ENCODE peak calls at places on chromosomes 5 and 9, in nine cellular contexts. One of them, this sample, is unnamed.

GRCh38 chr5:116084231-116084630 is 594 bp upstream of the COMMD10 start:
- DNase-seq in upper lobe of right lung: no peak
- DNase-seq in esophagus muscularis mucosa: no peak
- DNase-seq in foreskin fibroblast: peak; percentile 65
- DNase-seq in HFF-Myc: no peak
- DNase-seq in GM10248: peak; percentile 42
- DNase-seq in bronchial epithelial cell: peak; percentile 40
- DNase-seq in WTC11: no peak
- DNase-seq in fibroblast of mammary gland: peak; percentile 35
- DNase-seq in this sample: no peak

GRCh38 chr9:94081864-94082468 is 2.3 kb upstream of the PTPDC1 start:
- DNase-seq in GM10248: no peak
- DNase-seq in HFF-Myc: no peak
- DNase-seq in esophagus muscularis mucosa: peak; percentile 47
- DNase-seq in foreskin fibroblast: no peak
- DNase-seq in upper lobe of right lung: no peak
- DNase-seq in WTC11: no peak
- DNase-seq in bronchial epithelial cell: no peak
- DNase-seq in fibroblast of mammary gland: no peak
- DNase-seq in this sample: no peak

GRCh38 chr5:95723632-95724369 is 7.3 kb upstream of the RHOBTB3 start:
- DNase-seq in esophagus muscularis mucosa: no peak
- DNase-seq in WTC11: no peak
- DNase-seq in fibroblast of mammary gland: no peak
- DNase-seq in GM10248: no peak
- DNase-seq in bronchial epithelial cell: no peak
- DNase-seq in foreskin fibroblast: no peak
- DNase-seq in upper lobe of right lung: no peak
- DNase-seq in HFF-Myc: no peak
- DNase-seq in this sample: no peak

GRCh38 chr5:59317023-59317771 is 576.3 kb downstream of the PDE4D start:
- DNase-seq in bronchial epithelial cell: peak; percentile 54
- DNase-seq in WTC11: no peak
- DNase-seq in upper lobe of right lung: no peak
- DNase-seq in esophagus muscularis mucosa: no peak
- DNase-seq in fibroblast of mammary gland: peak; percentile 24
- DNase-seq in foreskin fibroblast: peak; percentile 81
- DNase-seq in GM10248: no peak
- DNase-seq in HFF-Myc: peak; percentile 69
- DNase-seq in this sample: no peak

GRCh38 chr5:159120446-159120845 is 20.7 kb upstream of the EBF1 start:
- DNase-seq in bronchial epithelial cell: no peak
- DNase-seq in HFF-Myc: no peak
- DNase-seq in GM10248: no peak
- DNase-seq in WTC11: no peak
- DNase-seq in upper lobe of right lung: no peak
- DNase-seq in fibroblast of mammary gland: no peak
- DNase-seq in esophagus muscularis mucosa: no peak
- DNase-seq in foreskin fibroblast: peak; percentile 30
- DNase-seq in this sample: no peak

GRCh38 chr9:124663046-124663961 is 107.8 kb downstream of the NR6A1 start:
- DNase-seq in esophagus muscularis mucosa: no peak
- DNase-seq in upper lobe of right lung: no peak
- DNase-seq in HFF-Myc: no peak
- DNase-seq in fibroblast of mammary gland: no peak
- DNase-seq in foreskin fibroblast: no peak
- DNase-seq in WTC11: no peak
- DNase-seq in bronchial epithelial cell: no peak
- DNase-seq in GM10248: no peak
- DNase-seq in this sample: no peak

GRCh38 chr9:108551030-108551964 is 304.5 kb downstream of the ACTL7B start:
- DNase-seq in WTC11: no peak
- DNase-seq in bronchial epithelial cell: peak; percentile 100
- DNase-seq in esophagus muscularis mucosa: peak; percentile 80
- DNase-seq in upper lobe of right lung: no peak
- DNase-seq in GM10248: no peak
- DNase-seq in HFF-Myc: peak; percentile 72
- DNase-seq in foreskin fibroblast: peak; percentile 95
- DNase-seq in fibroblast of mammary gland: peak; percentile 95
- DNase-seq in this sample: peak; percentile 82

GRCh38 chr5:154970759-154971158 is 29.9 kb downstream of the MRPL22 start:
- DNase-seq in GM10248: no peak
- DNase-seq in HFF-Myc: no peak
- DNase-seq in WTC11: no peak
- DNase-seq in upper lobe of right lung: no peak
- DNase-seq in esophagus muscularis mucosa: no peak
- DNase-seq in bronchial epithelial cell: peak; percentile 40
- DNase-seq in foreskin fibroblast: peak; percentile 39
- DNase-seq in fibroblast of mammary gland: peak; percentile 47
- DNase-seq in this sample: no peak

GRCh38 chr5:73950441-73950873 is 324.5 kb downstream of the ARHGEF28 start:
- DNase-seq in upper lobe of right lung: no peak
- DNase-seq in esophagus muscularis mucosa: peak; percentile 19
- DNase-seq in WTC11: no peak
- DNase-seq in fibroblast of mammary gland: peak; percentile 50
- DNase-seq in HFF-Myc: no peak
- DNase-seq in GM10248: no peak
- DNase-seq in foreskin fibroblast: peak; percentile 38
- DNase-seq in bronchial epithelial cell: peak; percentile 56
- DNase-seq in this sample: no peak

GRCh38 chr9:23754551-23754950 is 71.5 kb downstream of the ELAVL2 start:
- DNase-seq in HFF-Myc: no peak
- DNase-seq in GM10248: no peak
- DNase-seq in esophagus muscularis mucosa: no peak
- DNase-seq in foreskin fibroblast: no peak
- DNase-seq in upper lobe of right lung: no peak
- DNase-seq in bronchial epithelial cell: peak; percentile 68
- DNase-seq in fibroblast of mammary gland: no peak
- DNase-seq in WTC11: no peak
- DNase-seq in this sample: no peak

GRCh38 chr9:15225564-15226126 is 81.4 kb downstream of the TTC39B start:
- DNase-seq in WTC11: no peak
- DNase-seq in esophagus muscularis mucosa: no peak
- DNase-seq in HFF-Myc: no peak
- DNase-seq in foreskin fibroblast: no peak
- DNase-seq in bronchial epithelial cell: no peak
- DNase-seq in fibroblast of mammary gland: no peak
- DNase-seq in upper lobe of right lung: no peak
- DNase-seq in GM10248: no peak
- DNase-seq in this sample: no peak

GRCh38 chr9:132637351-132637750 is 32.4 kb downstream of the DDX31 start:
- DNase-seq in foreskin fibroblast: no peak
- DNase-seq in WTC11: no peak
- DNase-seq in upper lobe of right lung: no peak
- DNase-seq in esophagus muscularis mucosa: no peak
- DNase-seq in GM10248: no peak
- DNase-seq in HFF-Myc: no peak
- DNase-seq in bronchial epithelial cell: peak; percentile 75
- DNase-seq in fibroblast of mammary gland: no peak
- DNase-seq in this sample: no peak

GRCh38 chr5:637581-638450 is 25.7 kb downstream of the CEP72 start:
- DNase-seq in fibroblast of mammary gland: no peak
- DNase-seq in HFF-Myc: no peak
- DNase-seq in esophagus muscularis mucosa: no peak
- DNase-seq in foreskin fibroblast: no peak
- DNase-seq in bronchial epithelial cell: no peak
- DNase-seq in GM10248: no peak
- DNase-seq in WTC11: no peak
- DNase-seq in upper lobe of right lung: peak; percentile 43
- DNase-seq in this sample: no peak

GRCh38 chr5:38670066-38670465 is 113.6 kb upstream of the LIFR start:
- DNase-seq in upper lobe of right lung: no peak
- DNase-seq in bronchial epithelial cell: no peak
- DNase-seq in fibroblast of mammary gland: no peak
- DNase-seq in WTC11: no peak
- DNase-seq in HFF-Myc: no peak
- DNase-seq in foreskin fibroblast: no peak
- DNase-seq in esophagus muscularis mucosa: no peak
- DNase-seq in GM10248: no peak
- DNase-seq in this sample: no peak

GRCh38 chr5:38675443-38675842 is 119.0 kb upstream of the LIFR start:
- DNase-seq in WTC11: no peak
- DNase-seq in HFF-Myc: no peak
- DNase-seq in fibroblast of mammary gland: no peak
- DNase-seq in bronchial epithelial cell: no peak
- DNase-seq in foreskin fibroblast: no peak
- DNase-seq in esophagus muscularis mucosa: no peak
- DNase-seq in GM10248: no peak
- DNase-seq in upper lobe of right lung: no peak
- DNase-seq in this sample: no peak

GRCh38 chr5:38673671-38674071 is 117.2 kb upstream of the LIFR start:
- DNase-seq in upper lobe of right lung: no peak
- DNase-seq in bronchial epithelial cell: peak; percentile 86
- DNase-seq in HFF-Myc: peak; percentile 20
- DNase-seq in WTC11: peak; percentile 26
- DNase-seq in fibroblast of mammary gland: peak; percentile 48
- DNase-seq in foreskin fibroblast: peak; percentile 35
- DNase-seq in GM10248: no peak
- DNase-seq in esophagus muscularis mucosa: no peak
- DNase-seq in this sample: no peak

GRCh38 chr5:38670878-38671277 is 114.4 kb upstream of the LIFR start:
- DNase-seq in foreskin fibroblast: peak; percentile 54
- DNase-seq in GM10248: no peak
- DNase-seq in fibroblast of mammary gland: peak; percentile 73
- DNase-seq in upper lobe of right lung: no peak
- DNase-seq in WTC11: no peak
- DNase-seq in esophagus muscularis mucosa: no peak
- DNase-seq in HFF-Myc: no peak
- DNase-seq in bronchial epithelial cell: peak; percentile 17
- DNase-seq in this sample: no peak

GRCh38 chr5:38672059-38672791 is 115.8 kb upstream of the LIFR start:
- DNase-seq in GM10248: no peak
- DNase-seq in bronchial epithelial cell: peak; percentile 72
- DNase-seq in WTC11: no peak
- DNase-seq in upper lobe of right lung: no peak
- DNase-seq in HFF-Myc: no peak
- DNase-seq in esophagus muscularis mucosa: no peak
- DNase-seq in foreskin fibroblast: peak; percentile 60
- DNase-seq in fibroblast of mammary gland: peak; percentile 73
- DNase-seq in this sample: no peak
- TF ChIP-seq CTCF in GM10248: no peak
- TF ChIP-seq CTCF in bronchial epithelial cell: no peak
- TF ChIP-seq CTCF in WTC11: no peak
- TF ChIP-seq CTCF in upper lobe of right lung: no peak
- TF ChIP-seq CTCF in HFF-Myc: no peak
- TF ChIP-seq CTCF in esophagus muscularis mucosa: no peak
- TF ChIP-seq CTCF in foreskin fibroblast: no peak
- TF ChIP-seq CTCF in fibroblast of mammary gland: no peak
- TF ChIP-seq CTCF in this sample: no peak

GRCh38 chr9:13588151-13589043 is 308.9 kb upstream of the MPDZ start:
- DNase-seq in fibroblast of mammary gland: peak; percentile 34
- DNase-seq in WTC11: no peak
- DNase-seq in upper lobe of right lung: no peak
- DNase-seq in foreskin fibroblast: peak; percentile 15
- DNase-seq in bronchial epithelial cell: no peak
- DNase-seq in GM10248: no peak
- DNase-seq in HFF-Myc: no peak
- DNase-seq in esophagus muscularis mucosa: no peak
- DNase-seq in this sample: no peak

GRCh38 chr9:13587581-13587980 is 308.1 kb upstream of the MPDZ start:
- DNase-seq in GM10248: no peak
- DNase-seq in WTC11: peak; percentile 17
- DNase-seq in HFF-Myc: no peak
- DNase-seq in upper lobe of right lung: no peak
- DNase-seq in bronchial epithelial cell: no peak
- DNase-seq in foreskin fibroblast: no peak
- DNase-seq in fibroblast of mammary gland: no peak
- DNase-seq in esophagus muscularis mucosa: no peak
- DNase-seq in this sample: no peak

GRCh38 chr9:13586726-13587392 is 307.4 kb upstream of the MPDZ start:
- DNase-seq in GM10248: no peak
- DNase-seq in upper lobe of right lung: no peak
- DNase-seq in HFF-Myc: no peak
- DNase-seq in fibroblast of mammary gland: no peak
- DNase-seq in esophagus muscularis mucosa: no peak
- DNase-seq in foreskin fibroblast: no peak
- DNase-seq in bronchial epithelial cell: no peak
- DNase-seq in WTC11: no peak
- DNase-seq in this sample: no peak

GRCh38 chr9:13589044-13589737 is 309.7 kb upstream of the MPDZ start:
- DNase-seq in HFF-Myc: no peak
- DNase-seq in bronchial epithelial cell: no peak
- DNase-seq in upper lobe of right lung: no peak
- DNase-seq in esophagus muscularis mucosa: no peak
- DNase-seq in GM10248: no peak
- DNase-seq in WTC11: no peak
- DNase-seq in foreskin fibroblast: no peak
- DNase-seq in fibroblast of mammary gland: no peak
- DNase-seq in this sample: no peak
- TF ChIP-seq CTCF in HFF-Myc: no peak
- TF ChIP-seq CTCF in bronchial epithelial cell: no peak
- TF ChIP-seq CTCF in upper lobe of right lung: no peak
- TF ChIP-seq CTCF in esophagus muscularis mucosa: no peak
- TF ChIP-seq CTCF in GM10248: no peak
- TF ChIP-seq CTCF in WTC11: no peak
- TF ChIP-seq CTCF in foreskin fibroblast: no peak
- TF ChIP-seq CTCF in fibroblast of mammary gland: no peak
- TF ChIP-seq CTCF in this sample: no peak

DNA sequence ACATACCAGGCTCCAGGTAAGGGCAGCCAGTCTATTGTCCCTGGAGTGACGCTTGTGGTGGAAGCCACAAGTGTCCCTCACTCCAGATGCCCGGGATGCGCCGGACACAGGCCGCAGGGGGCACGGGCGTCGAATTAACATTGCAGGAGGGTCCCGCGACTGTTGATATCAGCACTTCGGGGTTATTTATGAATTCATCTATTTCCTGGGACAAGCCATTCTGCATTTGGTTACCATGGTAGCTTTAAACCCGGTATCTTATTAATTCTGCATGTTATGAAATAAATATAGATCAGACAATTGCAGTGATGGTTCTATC is 17.4 kb upstream of the TMEM250 start:
- DNase-seq in bronchial epithelial cell: no peak
- DNase-seq in GM10248: no peak
- DNase-seq in upper lobe of right lung: no peak
- DNase-seq in HFF-Myc: no peak
- DNase-seq in fibroblast of mammary gland: no peak
- DNase-seq in foreskin fibroblast: no peak
- DNase-seq in esophagus muscularis mucosa: no peak
- DNase-seq in WTC11: no peak
- DNase-seq in this sample: no peak
- TF ChIP-seq CTCF in bronchial epithelial cell: no peak
- TF ChIP-seq CTCF in GM10248: no peak
- TF ChIP-seq CTCF in upper lobe of right lung: no peak
- TF ChIP-seq CTCF in HFF-Myc: no peak
- TF ChIP-seq CTCF in fibroblast of mammary gland: no peak
- TF ChIP-seq CTCF in foreskin fibroblast: no peak
- TF ChIP-seq CTCF in esophagus muscularis mucosa: no peak
- TF ChIP-seq CTCF in WTC11: no peak
- TF ChIP-seq CTCF in this sample: no peak

DNA sequence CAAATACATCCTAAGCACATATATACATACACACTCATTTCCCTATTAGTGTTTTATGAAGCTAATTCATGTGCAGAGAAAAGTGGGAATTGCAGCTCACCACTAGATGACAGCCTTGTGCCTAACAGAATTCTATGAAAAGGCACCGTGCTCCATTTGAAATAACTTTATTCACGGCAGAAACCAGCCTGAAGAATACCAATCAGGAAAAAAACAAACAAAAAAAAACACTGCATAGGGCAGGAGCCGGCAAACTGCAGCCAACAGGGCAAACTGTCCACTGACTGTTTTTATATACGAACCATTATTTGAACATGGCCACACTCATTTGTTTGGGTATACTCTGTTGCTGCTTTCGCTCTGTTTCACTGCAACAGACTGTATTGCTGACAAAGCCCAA is 33.6 kb downstream of the ERMP1 start:
- DNase-seq in WTC11: no peak
- DNase-seq in HFF-Myc: peak; percentile 32
- DNase-seq in fibroblast of mammary gland: peak; percentile 57
- DNase-seq in upper lobe of right lung: no peak
- DNase-seq in foreskin fibroblast: peak; percentile 76
- DNase-seq in GM10248: no peak
- DNase-seq in esophagus muscularis mucosa: no peak
- DNase-seq in bronchial epithelial cell: peak; percentile 53
- DNase-seq in this sample: peak; percentile 8
- TF ChIP-seq CTCF in WTC11: no peak
- TF ChIP-seq CTCF in HFF-Myc: peak; percentile 79
- TF ChIP-seq CTCF in fibroblast of mammary gland: peak; percentile 94
- TF ChIP-seq CTCF in upper lobe of right lung: peak; percentile 66
- TF ChIP-seq CTCF in foreskin fibroblast: peak; percentile 93
- TF ChIP-seq CTCF in GM10248: peak; percentile 65
- TF ChIP-seq CTCF in esophagus muscularis mucosa: peak; percentile 52
- TF ChIP-seq CTCF in bronchial epithelial cell: peak; percentile 69
- TF ChIP-seq CTCF in this sample: peak; percentile 80

This sample was measured in AG09319.